ENCODE peak calls at places on chromosome 15, in six cellular contexts. N, Q, V, Y, Z and W are unnamed samples.

GRCh38 chr15:21261396-21261964 is 178.8 kb downstream of the POTEB3 start:
- DNase-seq in N (no peak), Q (no peak), V (no peak), Y (no peak), Z (no peak), W (no peak)

GRCh38 chr15:66454143-66454542 is 43.4 kb downstream of the SNAPC5 start:
- DNase-seq in N (no peak), Q (no peak), V (no peak), Y (peak), Z (no peak), W (no peak)

GRCh38 chr15:31870336-31871158 is 159.8 kb upstream of the CHRNA7 start:
- DNase-seq in N (peak), Q (no peak), V (peak), Y (peak), Z (peak), W (peak)

GRCh38 chr15:70395164-70395563 is 297.4 kb upstream of the TLE3 start:
- DNase-seq in N (no peak), Q (no peak), V (no peak), Y (no peak), Z (no peak), W (no peak)

GRCh38 chr15:67176195-67176971 is 78.1 kb downstream of the AAGAB start:
- DNase-seq in N (no peak), Q (no peak), V (no peak), Y (no peak), Z (no peak), W (no peak)

GRCh38 chr15:50333229-50333628 is 21.8 kb downstream of the GABPB1 start:
- DNase-seq in N (no peak), Q (no peak), V (no peak), Y (no peak), Z (no peak), W (no peak)

GRCh38 chr15:51269496-51269895 is 68.9 kb downstream of the CYP19A1 start:
- DNase-seq in N (no peak), Q (no peak), V (no peak), Y (no peak), Z (no peak), W (no peak)

GRCh38 chr15:98720577-98720976 is 72.2 kb downstream of the IGF1R start:
- DNase-seq in N (no peak), Q (no peak), V (no peak), Y (no peak), Z (no peak), W (no peak)

GRCh38 chr15:98760112-98760826 is 111.9 kb downstream of the IGF1R start:
- DNase-seq in N (no peak), Q (no peak), V (no peak), Y (no peak), Z (no peak), W (no peak)

GRCh38 chr15:52350423-52350822 is 54.8 kb upstream of the MYO5C start:
- DNase-seq in N (no peak), Q (no peak), V (no peak), Y (peak), Z (no peak), W (no peak)

GRCh38 chr15:98154863-98155262 is 194.4 kb downstream of the ARRDC4 start:
- DNase-seq in N (no peak), Q (no peak), V (no peak), Y (no peak), Z (no peak), W (no peak)

GRCh38 chr15:74783072-74783807 is 1.4 kb downstream of the CSK start:
- DNase-seq in N (no peak), Q (no peak), V (peak), Y (no peak), Z (no peak), W (no peak)

GRCh38 chr15:39299506-39300267 is 281.2 kb upstream of the THBS1 start:
- DNase-seq in N (no peak), Q (no peak), V (no peak), Y (no peak), Z (no peak), W (no peak)

GRCh38 chr15:25944386-25944785 is 81.3 kb upstream of the ATP10A start:
- DNase-seq in N (peak), Q (no peak), V (no peak), Y (no peak), Z (no peak), W (no peak)

GRCh38 chr15:68991723-68992122 is 22.8 kb upstream of the NOX5 start:
- DNase-seq in N (no peak), Q (no peak), V (peak), Y (no peak), Z (no peak), W (no peak)

GRCh38 chr15:67547836-67548531 is 5.5 kb downstream of the MAP2K5 start:
- DNase-seq in N (no peak), Q (no peak), V (no peak), Y (no peak), Z (no peak), W (no peak)

GRCh38 chr15:31974855-31975421 is 55.4 kb upstream of the CHRNA7 start:
- DNase-seq in N (peak), Q (no peak), V (peak), Y (peak), Z (no peak), W (no peak)

GRCh38 chr15:39022532-39023305 is 458.1 kb upstream of the RASGRP1 start:
- DNase-seq in N (no peak), Q (no peak), V (no peak), Y (no peak), Z (no peak), W (no peak)

GRCh38 chr15:37586976-37587375 is 347.5 kb upstream of the TMCO5A start:
- DNase-seq in N (no peak), Q (no peak), V (no peak), Y (no peak), Z (no peak), W (no peak)

GRCh38 chr15:94670436-94671034 is 439.2 kb downstream of the MCTP2 start:
- DNase-seq in N (no peak), Q (no peak), V (peak), Y (peak), Z (no peak), W (peak)

GRCh38 chr15:39192979-39193559 is 387.8 kb upstream of the THBS1 start:
- DNase-seq in N (no peak), Q (no peak), V (no peak), Y (no peak), Z (no peak), W (no peak)

GRCh38 chr15:67779160-67780111 is 45.9 kb upstream of the SKOR1 start:
- DNase-seq in N (no peak), Q (no peak), V (peak), Y (no peak), Z (no peak), W (no peak)

GRCh38 chr15:29820802-29821160 is 1.5 kb downstream of the TJP1 start:
- DNase-seq in N (no peak), Q (no peak), V (no peak), Y (no peak), Z (no peak), W (no peak)

GRCh38 chr15:65354835-65355172 is 23.0 kb downstream of the IGDCC3 start:
- DNase-seq in N (no peak), Q (no peak), V (no peak), Y (no peak), Z (no peak), W (no peak)

GRCh38 chr15:84826369-84826823 is 9.2 kb downstream of the ALPK3 start:
- DNase-seq in N (peak), Q (no peak), V (peak), Y (peak), Z (no peak), W (peak)

GRCh38 chr15:68154923-68155559 is 50.1 kb downstream of the CALML4 start:
- DNase-seq in N (peak), Q (no peak), V (peak), Y (peak), Z (peak), W (peak)

GRCh38 chr15:66923438-66923881 is 141.9 kb upstream of the SMAD3 start:
- DNase-seq in N (peak), Q (no peak), V (peak), Y (peak), Z (no peak), W (peak)

GRCh38 chr15:74044267-74045110 is 37.9 kb downstream of the GOLGA6A start:
- DNase-seq in N (no peak), Q (no peak), V (no peak), Y (no peak), Z (no peak), W (no peak)

GRCh38 chr15:33064878-33065277 is 129.6 kb downstream of the FMN1 start:
- DNase-seq in N (no peak), Q (no peak), V (no peak), Y (no peak), Z (no peak), W (no peak)

GRCh38 chr15:85356276-85356675 is 24.1 kb upstream of the AKAP13 start:
- DNase-seq in N (no peak), Q (no peak), V (no peak), Y (no peak), Z (no peak), W (no peak)

GRCh38 chr15:89406756-89407650 is 72.4 kb upstream of the POLG start:
- DNase-seq in N (peak), Q (no peak), V (no peak), Y (no peak), Z (no peak), W (no peak)

GRCh38 chr15:62752687-62753517 is 289.6 kb upstream of the TPM1 start:
- DNase-seq in N (no peak), Q (no peak), V (no peak), Y (no peak), Z (no peak), W (no peak)

GRCh38 chr15:92636950-92637481 is 18.6 kb downstream of the FAM174B start:
- DNase-seq in N (peak), Q (no peak), V (peak), Y (no peak), Z (no peak), W (peak)

GRCh38 chr15:98257290-98257689 is 296.8 kb downstream of the ARRDC4 start:
- DNase-seq in N (no peak), Q (no peak), V (no peak), Y (no peak), Z (no peak), W (no peak)

GRCh38 chr15:85035980-85036379 is 54.3 kb downstream of the PDE8A start:
- DNase-seq in N (no peak), Q (no peak), V (no peak), Y (no peak), Z (no peak), W (no peak)

GRCh38 chr15:38528279-38528678 is 36.3 kb downstream of the RASGRP1 start:
- DNase-seq in N (no peak), Q (no peak), V (no peak), Y (no peak), Z (no peak), W (no peak)

DNA sequence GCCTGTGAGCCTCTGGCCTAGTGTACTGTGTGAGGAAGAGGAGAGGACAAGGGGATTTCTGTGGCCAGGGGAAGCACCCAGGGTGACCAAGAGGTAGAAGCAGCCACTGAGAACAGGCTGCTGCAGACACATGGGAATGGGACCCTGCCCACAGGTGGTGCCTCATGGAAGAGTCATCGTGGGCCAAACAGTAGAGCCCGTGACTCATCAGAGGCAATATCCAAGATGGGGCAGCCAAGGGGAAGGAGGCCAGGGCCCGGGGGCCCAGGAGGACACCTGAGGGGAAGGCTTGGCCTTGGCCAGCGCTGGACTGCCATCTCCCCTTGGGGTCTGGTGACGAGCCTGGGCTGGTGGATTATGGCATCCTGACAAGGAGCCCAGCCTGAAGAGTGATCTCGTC is 275.0 kb upstream of the LYSMD4 start:
- DNase-seq in N (no peak), Q (no peak), V (no peak), Y (no peak), Z (no peak), W (no peak)
- TF ChIP-seq ATF3 in N (no peak), Q (no peak), V (no peak), Y (no peak), Z (no peak), W (no peak)

GRCh38 chr15:41994772-41995475 is 22.6 kb upstream of the EHD4 start:
- DNase-seq in N (no peak), Q (no peak), V (no peak), Y (no peak), Z (no peak), W (no peak)
- TF ChIP-seq ATF3 in N (no peak), Q (no peak), V (no peak), Y (no peak), Z (no peak), W (no peak)

GRCh38 chr15:101672298-101672697 is 20.1 kb upstream of the TM2D3 start:
- DNase-seq in N (peak), Q (no peak), V (no peak), Y (no peak), Z (no peak), W (no peak)
- TF ChIP-seq ATF3 in N (no peak), Q (no peak), V (no peak), Y (no peak), Z (no peak), W (no peak)

DNA sequence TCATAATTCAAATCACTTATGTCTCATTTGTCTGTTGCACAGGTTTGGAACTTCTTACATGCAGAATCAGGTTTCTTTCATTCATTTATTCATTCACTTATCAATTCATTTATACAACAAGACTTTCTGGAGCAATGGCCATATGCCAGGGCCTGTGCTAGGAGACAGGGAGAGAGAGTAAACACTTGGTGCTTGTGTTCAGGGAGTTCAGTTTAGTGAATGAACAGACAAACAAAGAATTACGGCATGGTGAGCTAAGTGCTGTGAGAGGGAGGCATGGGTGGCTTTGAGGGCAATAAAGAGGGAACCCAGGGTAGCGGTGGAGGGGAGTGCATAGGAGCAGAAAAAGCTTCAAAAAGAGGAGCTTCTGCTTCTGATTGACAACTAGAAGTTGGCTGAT is 8.5 kb upstream of the IREB2 start:
- DNase-seq in N (no peak), Q (no peak), V (no peak), Y (peak), Z (no peak), W (no peak)
- TF ChIP-seq ATF3 in N (no peak), Q (no peak), V (no peak), Y (no peak), Z (no peak), W (no peak)

GRCh38 chr15:76251717-76252116 is 59.6 kb downstream of the ETFA start:
- DNase-seq in N (no peak), Q (no peak), V (no peak), Y (no peak), Z (no peak), W (no peak)
- TF ChIP-seq ATF3 in N (no peak), Q (no peak), V (no peak), Y (no peak), Z (no peak), W (no peak)

DNA sequence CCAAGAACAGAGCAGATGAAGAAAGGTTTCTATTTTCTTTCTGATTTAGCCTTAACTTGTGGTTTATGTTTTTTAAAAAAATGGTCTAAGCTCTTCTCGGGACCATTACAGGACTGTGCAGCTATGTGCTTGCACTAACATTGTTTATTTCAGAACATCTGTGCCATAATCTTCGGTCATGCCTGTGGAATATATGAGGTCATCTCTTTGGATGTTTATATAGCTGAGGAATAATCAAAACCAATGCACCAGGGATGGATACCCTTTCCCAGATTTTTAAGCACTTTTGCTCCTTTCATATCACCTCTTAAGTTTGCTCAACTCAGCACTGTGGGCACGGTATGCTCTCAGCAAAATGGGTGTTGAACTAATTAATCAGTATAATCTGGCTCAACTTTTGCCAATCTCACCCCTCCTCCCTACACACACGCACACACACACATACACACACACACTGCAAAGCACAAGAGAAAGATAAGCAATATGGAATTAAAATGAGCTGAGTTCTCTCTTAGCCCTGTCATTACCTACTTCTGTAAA is 268.5 kb upstream of the TMC3 start:
- DNase-seq in N (no peak), Q (no peak), V (no peak), Y (no peak), Z (no peak), W (no peak)
- TF ChIP-seq ATF3 in N (no peak), Q (no peak), V (no peak), Y (no peak), Z (no peak), W (no peak)

DNA sequence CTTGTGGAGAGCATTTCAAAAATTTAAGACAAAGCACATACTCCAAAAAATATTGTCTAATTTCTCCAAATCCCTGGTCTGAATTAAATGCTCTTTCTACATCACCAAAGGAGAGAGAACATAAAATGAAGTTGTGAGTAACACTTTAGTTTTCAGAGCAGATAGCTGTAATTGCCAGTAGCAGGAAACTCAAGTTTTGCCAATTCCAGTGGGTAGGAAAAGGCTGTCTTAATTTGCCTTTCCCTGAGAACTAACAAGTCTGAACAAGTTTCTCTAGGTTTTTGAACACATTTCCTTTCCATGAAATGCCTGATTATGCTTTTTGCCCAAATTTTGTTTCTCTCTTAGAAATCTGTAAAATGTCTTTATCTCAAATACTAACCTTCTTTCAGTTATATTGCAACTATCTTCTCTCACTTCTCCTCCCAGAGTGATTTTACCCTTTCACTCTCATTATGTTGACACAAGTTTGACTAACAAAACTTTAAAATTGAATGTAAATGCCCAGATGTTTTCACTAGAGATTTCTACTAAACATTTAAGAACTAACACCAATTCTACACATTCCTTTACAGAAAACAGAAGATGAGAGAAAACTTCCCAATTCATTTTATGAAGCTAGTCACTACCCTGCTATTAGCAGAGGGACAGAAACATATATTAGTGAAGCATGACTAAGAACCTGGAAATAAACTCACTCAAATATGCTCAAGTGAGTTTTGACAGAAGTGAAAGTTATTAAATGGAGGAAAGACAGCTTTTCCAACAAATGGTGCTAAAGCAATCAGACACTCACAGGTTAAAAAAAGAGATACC is 38.4 kb downstream of the RFX7 start:
- DNase-seq in N (no peak), Q (no peak), V (no peak), Y (no peak), Z (no peak), W (no peak)
- TF ChIP-seq ATF3 in N (no peak), Q (no peak), V (no peak), Y (no peak), Z (no peak), W (no peak)

DNA sequence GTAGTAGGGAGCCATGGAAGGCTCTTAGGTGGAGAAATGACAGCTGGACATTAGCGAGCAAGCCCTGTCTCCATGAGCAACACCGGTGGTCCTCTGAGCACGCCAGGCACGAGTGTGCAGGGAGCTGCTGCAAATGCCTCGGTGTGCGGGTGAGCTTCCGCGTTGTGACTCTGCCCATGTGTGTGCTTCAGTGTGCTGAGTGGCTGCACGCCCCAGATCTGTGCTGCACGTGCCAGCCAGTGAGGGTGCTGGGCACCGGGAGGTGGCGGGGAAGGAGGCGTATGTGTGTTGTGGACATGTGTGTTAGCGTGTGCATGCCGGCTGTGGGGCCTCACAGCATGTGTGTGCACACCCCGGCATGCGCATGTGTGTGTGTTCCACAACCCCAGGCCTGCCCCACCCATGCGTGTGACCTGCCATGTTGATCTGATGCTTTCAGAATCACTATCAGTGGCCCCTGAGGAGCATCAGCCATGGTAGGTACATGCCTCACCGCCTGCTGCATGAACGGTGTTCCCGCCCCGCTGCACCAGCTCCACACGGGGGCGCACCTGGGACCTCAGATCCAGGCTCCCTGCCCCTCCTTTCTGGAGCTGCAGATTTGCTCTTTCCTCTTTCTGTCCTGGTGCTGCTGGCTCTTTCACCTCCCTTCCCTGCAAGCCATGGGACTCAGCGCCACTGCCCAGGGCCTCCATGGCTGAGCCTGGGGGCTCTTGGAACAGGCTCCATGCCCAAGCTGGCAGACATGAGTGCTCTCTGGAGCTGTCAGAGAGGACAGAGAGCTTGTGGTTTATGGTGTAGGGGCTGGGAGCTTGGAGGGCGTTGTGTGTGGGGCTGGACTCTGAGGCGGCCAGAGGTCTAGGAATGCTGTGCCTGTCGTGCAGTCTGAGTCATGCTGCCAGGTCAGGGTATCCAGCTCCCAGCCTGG is 169.4 kb downstream of the TBC1D2B start:
- DNase-seq in N (peak), Q (no peak), V (peak), Y (peak), Z (no peak), W (peak)
- TF ChIP-seq ATF3 in N (no peak), Q (no peak), V (no peak), Y (no peak), Z (no peak), W (no peak)

GRCh38 chr15:35271371-35272043 is 186.4 kb upstream of the NANOGP8 start:
- DNase-seq in N (no peak), Q (no peak), V (no peak), Y (no peak), Z (no peak), W (no peak)
- TF ChIP-seq ATF3 in N (no peak), Q (no peak), V (no peak), Y (no peak), Z (no peak), W (no peak)